ENCODE peak calls at places on chromosomes 3 and 15, in seven cellular contexts. One of them, this sample, is unnamed.

GRCh38 chr3:76129441-76129840 is 344.1 kb upstream of the ZNF717 start:
- DNase-seq in AG10803: no peak
- DNase-seq in cardiac fibroblast: no peak
- DNase-seq in retinal pigment epithelial cell: no peak
- DNase-seq in H9: no peak
- DNase-seq in PC-3: no peak
- DNase-seq in glutamatergic neuron: no peak
- DNase-seq in this sample: no peak

GRCh38 chr3:36969540-36970432 is 23.1 kb downstream of the EPM2AIP1 start:
- DNase-seq in AG10803: peak
- DNase-seq in cardiac fibroblast: peak
- DNase-seq in retinal pigment epithelial cell: no peak
- DNase-seq in H9: peak
- DNase-seq in PC-3: peak
- DNase-seq in glutamatergic neuron: peak
- DNase-seq in this sample: peak

GRCh38 chr3:112405845-112406244 is 72.9 kb downstream of the CD200 start:
- DNase-seq in AG10803: peak
- DNase-seq in cardiac fibroblast: peak
- DNase-seq in retinal pigment epithelial cell: no peak
- DNase-seq in H9: no peak
- DNase-seq in PC-3: peak
- DNase-seq in glutamatergic neuron: no peak
- DNase-seq in this sample: no peak

GRCh38 chr3:171811059-171811912 is 1.0 kb upstream of the PLD1 start:
- DNase-seq in AG10803: peak
- DNase-seq in cardiac fibroblast: peak
- DNase-seq in retinal pigment epithelial cell: peak
- DNase-seq in H9: no peak
- DNase-seq in PC-3: peak
- DNase-seq in glutamatergic neuron: no peak
- DNase-seq in this sample: no peak

GRCh38 chr3:30448946-30449686 is 157.3 kb upstream of the TGFBR2 start:
- DNase-seq in AG10803: peak
- DNase-seq in cardiac fibroblast: no peak
- DNase-seq in retinal pigment epithelial cell: no peak
- DNase-seq in H9: no peak
- DNase-seq in PC-3: no peak
- DNase-seq in glutamatergic neuron: no peak
- DNase-seq in this sample: no peak

GRCh38 chr15:99312794-99313193 is 61.5 kb downstream of the LRRC28 start:
- DNase-seq in AG10803: no peak
- DNase-seq in cardiac fibroblast: no peak
- DNase-seq in retinal pigment epithelial cell: no peak
- DNase-seq in H9: no peak
- DNase-seq in PC-3: no peak
- DNase-seq in glutamatergic neuron: no peak
- DNase-seq in this sample: no peak

GRCh38 chr15:79403501-79403900 is 28.6 kb upstream of the MINAR1 start:
- DNase-seq in AG10803: peak
- DNase-seq in cardiac fibroblast: no peak
- DNase-seq in retinal pigment epithelial cell: no peak
- DNase-seq in H9: no peak
- DNase-seq in PC-3: no peak
- DNase-seq in glutamatergic neuron: no peak
- DNase-seq in this sample: no peak

GRCh38 chr3:99579246-99579645 is 59.1 kb upstream of the COL8A1 start:
- DNase-seq in AG10803: peak
- DNase-seq in cardiac fibroblast: peak
- DNase-seq in retinal pigment epithelial cell: no peak
- DNase-seq in H9: no peak
- DNase-seq in PC-3: peak
- DNase-seq in glutamatergic neuron: no peak
- DNase-seq in this sample: no peak

GRCh38 chr3:1693145-1693544 is 405.5 kb upstream of the CNTN4 start:
- DNase-seq in AG10803: no peak
- DNase-seq in cardiac fibroblast: no peak
- DNase-seq in retinal pigment epithelial cell: no peak
- DNase-seq in H9: no peak
- DNase-seq in PC-3: no peak
- DNase-seq in glutamatergic neuron: no peak
- DNase-seq in this sample: no peak

GRCh38 chr3:19348929-19349564 is 200.7 kb downstream of the KCNH8 start:
- DNase-seq in AG10803: peak
- DNase-seq in cardiac fibroblast: peak
- DNase-seq in retinal pigment epithelial cell: no peak
- DNase-seq in H9: peak
- DNase-seq in PC-3: peak
- DNase-seq in glutamatergic neuron: no peak
- DNase-seq in this sample: peak

GRCh38 chr3:138775254-138775595 is 59.5 kb downstream of the PIK3CB start:
- DNase-seq in AG10803: peak
- DNase-seq in cardiac fibroblast: no peak
- DNase-seq in retinal pigment epithelial cell: no peak
- DNase-seq in H9: no peak
- DNase-seq in PC-3: no peak
- DNase-seq in glutamatergic neuron: no peak
- DNase-seq in this sample: no peak

GRCh38 chr15:49645937-49646336 is 25.1 kb downstream of the DTWD1 start:
- DNase-seq in AG10803: peak
- DNase-seq in cardiac fibroblast: peak
- DNase-seq in retinal pigment epithelial cell: peak
- DNase-seq in H9: no peak
- DNase-seq in PC-3: peak
- DNase-seq in glutamatergic neuron: no peak
- DNase-seq in this sample: no peak

DNA sequence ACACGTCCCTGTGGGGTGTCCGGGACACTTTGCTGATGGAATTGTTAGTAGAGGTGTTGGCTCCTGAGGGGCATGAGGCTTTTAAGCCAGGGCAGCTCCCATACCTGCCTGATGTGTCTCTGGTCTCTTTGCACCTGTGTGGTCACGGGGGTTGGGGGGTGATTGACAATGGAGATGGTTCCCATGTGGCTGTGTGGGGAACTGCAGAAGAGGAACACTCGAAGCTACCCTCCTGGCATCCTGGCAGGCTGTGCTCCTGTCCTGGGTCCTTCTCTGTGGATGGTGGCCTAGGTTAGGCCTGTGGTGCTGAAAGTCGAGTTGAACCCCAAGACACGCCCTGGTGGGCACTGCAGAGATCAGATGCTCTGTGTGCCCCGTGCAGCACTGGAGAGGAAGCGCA is 73.4 kb downstream of the HMCES start:
- DNase-seq in AG10803: no peak
- DNase-seq in cardiac fibroblast: no peak
- DNase-seq in retinal pigment epithelial cell: no peak
- DNase-seq in H9: peak
- DNase-seq in PC-3: peak
- DNase-seq in glutamatergic neuron: no peak
- DNase-seq in this sample: no peak
- TF ChIP-seq CTCF in AG10803: peak
- TF ChIP-seq CTCF in cardiac fibroblast: peak
- TF ChIP-seq CTCF in retinal pigment epithelial cell: peak
- TF ChIP-seq CTCF in H9: peak
- TF ChIP-seq CTCF in PC-3: peak
- TF ChIP-seq CTCF in glutamatergic neuron: peak
- TF ChIP-seq CTCF in this sample: peak

GRCh38 chr15:70754862-70755261 is 8.5 kb downstream of the UACA start:
- DNase-seq in AG10803: no peak
- DNase-seq in cardiac fibroblast: no peak
- DNase-seq in retinal pigment epithelial cell: no peak
- DNase-seq in H9: no peak
- DNase-seq in PC-3: no peak
- DNase-seq in glutamatergic neuron: no peak
- DNase-seq in this sample: no peak
- TF ChIP-seq CTCF in AG10803: peak
- TF ChIP-seq CTCF in cardiac fibroblast: no peak
- TF ChIP-seq CTCF in retinal pigment epithelial cell: no peak
- TF ChIP-seq CTCF in H9: no peak
- TF ChIP-seq CTCF in PC-3: peak
- TF ChIP-seq CTCF in glutamatergic neuron: no peak
- TF ChIP-seq CTCF in this sample: no peak

GRCh38 chr3:28335246-28335645 is 13.3 kb upstream of the ZCWPW2 start:
- DNase-seq in AG10803: no peak
- DNase-seq in cardiac fibroblast: no peak
- DNase-seq in retinal pigment epithelial cell: no peak
- DNase-seq in H9: no peak
- DNase-seq in PC-3: no peak
- DNase-seq in glutamatergic neuron: no peak
- DNase-seq in this sample: no peak

DNA sequence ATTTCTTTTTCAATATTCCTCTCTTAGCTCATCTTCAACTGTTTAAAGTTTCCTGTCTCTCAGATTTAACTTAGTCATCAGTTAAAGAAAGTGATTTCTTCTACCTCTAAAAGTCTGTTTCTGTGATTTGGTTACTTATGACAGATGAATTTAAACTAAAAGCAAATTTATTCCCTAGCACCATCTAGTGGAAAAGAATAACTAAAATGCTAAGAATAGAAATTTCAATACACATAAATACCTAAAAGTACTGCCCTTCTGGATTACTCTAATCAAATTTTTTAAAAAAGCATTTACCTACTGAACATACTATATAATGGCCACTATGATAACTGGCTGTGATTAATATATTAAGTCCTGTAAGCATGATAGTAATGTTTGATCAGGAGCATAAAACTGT is 14.0 kb upstream of the ZCWPW2 start:
- DNase-seq in AG10803: no peak
- DNase-seq in cardiac fibroblast: peak
- DNase-seq in retinal pigment epithelial cell: no peak
- DNase-seq in H9: no peak
- DNase-seq in PC-3: peak
- DNase-seq in glutamatergic neuron: no peak
- DNase-seq in this sample: no peak
- TF ChIP-seq CTCF in AG10803: peak
- TF ChIP-seq CTCF in cardiac fibroblast: no peak
- TF ChIP-seq CTCF in retinal pigment epithelial cell: no peak
- TF ChIP-seq CTCF in H9: peak
- TF ChIP-seq CTCF in PC-3: peak
- TF ChIP-seq CTCF in glutamatergic neuron: no peak
- TF ChIP-seq CTCF in this sample: no peak

GRCh38 chr3:17141699-17142098 is 256.9 kb downstream of the PLCL2 start:
- DNase-seq in AG10803: no peak
- DNase-seq in cardiac fibroblast: no peak
- DNase-seq in retinal pigment epithelial cell: no peak
- DNase-seq in H9: no peak
- DNase-seq in PC-3: no peak
- DNase-seq in glutamatergic neuron: no peak
- DNase-seq in this sample: no peak

GRCh38 chr3:17143893-17144664 is 259.3 kb downstream of the PLCL2 start:
- DNase-seq in AG10803: no peak
- DNase-seq in cardiac fibroblast: no peak
- DNase-seq in retinal pigment epithelial cell: no peak
- DNase-seq in H9: peak
- DNase-seq in PC-3: no peak
- DNase-seq in glutamatergic neuron: no peak
- DNase-seq in this sample: no peak

GRCh38 chr3:17138246-17139039 is 253.7 kb downstream of the PLCL2 start:
- DNase-seq in AG10803: no peak
- DNase-seq in cardiac fibroblast: no peak
- DNase-seq in retinal pigment epithelial cell: no peak
- DNase-seq in H9: no peak
- DNase-seq in PC-3: peak
- DNase-seq in glutamatergic neuron: no peak
- DNase-seq in this sample: no peak

GRCh38 chr3:17142516-17142915 is 257.8 kb downstream of the PLCL2 start:
- DNase-seq in AG10803: no peak
- DNase-seq in cardiac fibroblast: no peak
- DNase-seq in retinal pigment epithelial cell: no peak
- DNase-seq in H9: no peak
- DNase-seq in PC-3: no peak
- DNase-seq in glutamatergic neuron: no peak
- DNase-seq in this sample: no peak

DNA sequence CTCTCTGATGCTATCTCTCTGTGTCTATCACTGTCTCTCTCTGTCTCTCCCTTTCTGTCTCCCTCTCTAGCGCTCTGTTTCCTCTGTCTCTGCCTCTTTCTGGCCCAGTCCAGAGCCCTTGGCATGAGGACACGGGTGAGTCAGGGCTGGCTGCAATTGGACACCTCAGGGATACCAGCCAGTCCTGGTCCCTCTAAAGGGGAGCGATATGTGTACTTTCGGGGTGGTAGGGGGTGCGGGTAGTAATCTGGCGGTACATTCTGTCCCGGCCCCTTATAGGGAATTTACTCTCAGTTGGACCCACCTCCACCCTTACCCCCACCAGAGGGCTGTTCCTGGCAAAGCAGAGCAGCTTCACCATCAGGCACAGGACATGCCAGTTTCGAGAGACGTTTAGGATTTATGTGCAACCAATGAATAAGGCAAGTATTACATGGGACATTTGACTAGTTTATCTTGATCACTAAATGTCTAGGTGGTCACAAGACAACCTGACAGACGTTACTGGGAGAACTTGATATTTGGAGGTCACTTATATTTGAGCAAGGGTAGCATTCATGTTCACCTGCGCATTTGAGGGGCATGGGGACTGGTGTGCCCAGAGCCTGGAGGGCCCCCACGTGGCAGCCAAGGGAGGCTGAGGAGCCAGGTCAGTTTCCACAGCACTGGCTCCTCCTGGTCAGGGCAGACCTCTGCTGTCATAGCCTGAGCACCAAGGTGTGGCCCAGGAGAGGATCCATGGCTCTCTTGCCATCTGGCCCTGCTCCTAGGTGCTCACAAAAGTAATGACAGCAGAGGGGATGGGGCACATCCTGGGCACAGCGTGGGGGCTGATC is 256.1 kb downstream of the PLCL2 start:
- DNase-seq in AG10803: peak
- DNase-seq in cardiac fibroblast: peak
- DNase-seq in retinal pigment epithelial cell: no peak
- DNase-seq in H9: peak
- DNase-seq in PC-3: peak
- DNase-seq in glutamatergic neuron: no peak
- DNase-seq in this sample: no peak
- TF ChIP-seq CTCF in AG10803: no peak
- TF ChIP-seq CTCF in cardiac fibroblast: no peak
- TF ChIP-seq CTCF in retinal pigment epithelial cell: no peak
- TF ChIP-seq CTCF in H9: peak
- TF ChIP-seq CTCF in PC-3: peak
- TF ChIP-seq CTCF in glutamatergic neuron: no peak
- TF ChIP-seq CTCF in this sample: no peak

This sample was measured in nephron progenitor cell.